ENCODE peak calls at places on chromosome 18, in nine cellular contexts. M, Q, U, X, K, H, C, A and D are unnamed samples.
A peak's percentile ranks its signal among the peaks of the same experiment; 100 is the strongest.

GRCh38 chr18:44736664-44737063 is 56.0 kb downstream of the SETBP1 start:
- DNase-seq in M (no peak), Q (peak; percentile 8), U (no peak), X (peak; percentile 51), K (no peak), H (no peak), C (no peak), A (no peak), D (no peak)

GRCh38 chr18:74550886-74551285 is 16.6 kb downstream of the CNDP1 start:
- DNase-seq in M (no peak), Q (no peak), U (no peak), X (no peak), K (no peak), H (no peak), C (peak; percentile 74), A (no peak), D (no peak)

GRCh38 chr18:79962835-79963657 is 1.4 kb upstream of the HSBP1L1 start:
- DNase-seq in M (no peak), Q (no peak), U (no peak), X (no peak), K (no peak), H (no peak), C (no peak), A (peak; percentile 29), D (no peak)

GRCh38 chr18:42053188-42053781 is 98.3 kb downstream of the PIK3C3 start:
- DNase-seq in M (peak; percentile 15), Q (peak; percentile 33), U (peak; percentile 62), X (peak; percentile 29), K (no peak), H (peak; percentile 33), C (peak; percentile 57), A (peak; percentile 38), D (peak; percentile 6)

GRCh38 chr18:56173542-56174220 is 464.7 kb downstream of the TXNL1 start:
- DNase-seq in M (no peak), Q (no peak), U (peak; percentile 40), X (no peak), K (no peak), H (no peak), C (no peak), A (no peak), D (no peak)

GRCh38 chr18:33440384-33441043 is at the start of gene CCDC178:
- DNase-seq in M (no peak), Q (no peak), U (peak; percentile 4), X (peak; percentile 19), K (no peak), H (peak; percentile 23), C (no peak), A (peak; percentile 79), D (peak; percentile 6)

GRCh38 chr18:77111449-77112160 is 21.0 kb downstream of the MBP start:
- DNase-seq in M (no peak), Q (no peak), U (no peak), X (no peak), K (no peak), H (no peak), C (no peak), A (no peak), D (no peak)

GRCh38 chr18:33805592-33805991 is 227.6 kb downstream of the ASXL3 start:
- DNase-seq in M (no peak), Q (no peak), U (no peak), X (no peak), K (no peak), H (no peak), C (no peak), A (no peak), D (no peak)

GRCh38 chr18:8368490-8369217 is 240.6 kb upstream of the RAB12 start:
- DNase-seq in M (no peak), Q (no peak), U (peak; percentile 49), X (no peak), K (no peak), H (no peak), C (no peak), A (no peak), D (no peak)

GRCh38 chr18:57910817-57911216 is 107.7 kb upstream of the ATP8B1 start:
- DNase-seq in M (no peak), Q (no peak), U (no peak), X (peak; percentile 45), K (no peak), H (no peak), C (no peak), A (no peak), D (no peak)

GRCh38 chr18:22164337-22165048 is 4.9 kb upstream of the GATA6 start:
- DNase-seq in M (no peak), Q (no peak), U (no peak), X (no peak), K (no peak), H (no peak), C (no peak), A (no peak), D (no peak)

GRCh38 chr18:29063346-29063745 is 886.4 kb upstream of the CDH2 start:
- DNase-seq in M (no peak), Q (no peak), U (peak; percentile 37), X (no peak), K (no peak), H (no peak), C (no peak), A (no peak), D (no peak)

GRCh38 chr18:23357992-23358594 is 95.0 kb upstream of the RIOK3 start:
- DNase-seq in M (no peak), Q (no peak), U (no peak), X (no peak), K (no peak), H (peak; percentile 84), C (peak; percentile 67), A (peak; percentile 77), D (no peak)

GRCh38 chr18:2326999-2327398 is 244.3 kb downstream of the METTL4 start:
- DNase-seq in M (no peak), Q (no peak), U (no peak), X (no peak), K (no peak), H (no peak), C (no peak), A (no peak), D (no peak)

GRCh38 chr18:12657849-12658829 is at the start of gene SPIRE1:
- DNase-seq in M (no peak), Q (peak; percentile 53), U (peak; percentile 52), X (peak; percentile 73), K (peak; percentile 83), H (peak; percentile 89), C (peak; percentile 82), A (peak; percentile 72), D (peak; percentile 67)
- TF ChIP-seq POLR2A in M (peak; percentile 47), Q (peak; percentile 59), U (no peak), X (no peak), K (no peak), H (no peak), C (peak; percentile 46), A (peak; percentile 36), D (peak; percentile 79)

DNA sequence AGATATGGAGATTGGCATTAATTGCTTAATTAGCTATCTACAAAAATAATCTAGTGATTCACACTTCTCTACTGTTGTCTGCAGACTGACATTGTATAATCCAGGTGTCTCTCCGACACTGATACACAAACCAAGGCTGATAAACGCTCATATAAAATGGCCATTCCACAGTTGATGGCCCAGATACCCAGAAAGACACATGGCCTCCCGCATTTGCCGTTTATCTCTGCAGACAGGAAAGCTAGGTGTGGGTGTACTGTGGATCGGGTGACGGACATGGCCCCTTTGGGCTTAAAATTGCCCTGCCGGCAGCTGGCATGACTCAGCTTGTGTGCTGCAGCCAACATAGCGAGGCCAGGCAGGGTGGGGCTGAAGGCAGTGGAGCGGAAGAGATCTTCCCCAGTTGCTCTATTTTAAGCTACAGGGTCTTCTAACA is 18.5 kb downstream of the PMAIP1 start:
- DNase-seq in M (peak; percentile 66), Q (peak; percentile 66), U (peak; percentile 61), X (peak; percentile 69), K (no peak), H (peak; percentile 44), C (peak; percentile 64), A (no peak), D (no peak)
- H3K27ac ChIP-seq in M (peak overlapping the region; percentile 90), Q (peak overlapping the region; percentile 73), U (no peak overlapping the region), X (peak overlapping the region; percentile 62), K (no peak overlapping the region), H (no peak overlapping the region), C (no peak overlapping the region), A (no peak overlapping the region), D (no peak overlapping the region)

GRCh38 chr18:48853588-48853987 is 97.2 kb downstream of the SMAD7 start:
- DNase-seq in M (no peak), Q (no peak), U (no peak), X (no peak), K (no peak), H (no peak), C (no peak), A (no peak), D (no peak)

GRCh38 chr18:48850891-48851302 is 99.9 kb downstream of the SMAD7 start:
- DNase-seq in M (no peak), Q (no peak), U (peak; percentile 54), X (peak; percentile 20), K (no peak), H (peak; percentile 69), C (no peak), A (peak; percentile 59), D (no peak)

GRCh38 chr18:48851563-48851962 is 99.2 kb downstream of the SMAD7 start:
- DNase-seq in M (no peak), Q (no peak), U (no peak), X (no peak), K (no peak), H (peak; percentile 82), C (no peak), A (no peak), D (no peak)

GRCh38 chr18:48852292-48852691 is 98.5 kb downstream of the SMAD7 start:
- DNase-seq in M (no peak), Q (no peak), U (peak; percentile 46), X (peak; percentile 25), K (no peak), H (no peak), C (no peak), A (no peak), D (no peak)

DNA sequence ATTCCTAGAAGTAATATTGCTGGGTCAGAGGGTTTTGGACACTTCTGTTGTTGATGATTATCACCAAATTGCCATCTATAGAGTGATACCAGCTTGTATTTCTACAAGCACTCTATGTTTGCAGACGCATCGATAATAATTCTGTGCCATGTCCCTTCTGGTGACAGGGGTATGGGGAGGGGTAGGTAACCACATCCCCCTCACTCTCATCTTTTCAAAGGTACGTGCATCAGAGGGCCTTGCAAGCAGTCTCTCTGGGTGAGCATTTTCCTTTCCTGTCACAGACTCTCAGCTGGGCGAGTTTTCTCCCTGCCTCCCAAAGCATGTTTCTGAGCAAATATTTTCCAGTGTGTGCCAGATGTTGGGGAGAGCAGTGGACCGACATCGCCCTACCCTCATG is 98.0 kb downstream of the SMAD7 start:
- DNase-seq in M (no peak), Q (no peak), U (no peak), X (no peak), K (no peak), H (no peak), C (no peak), A (no peak), D (no peak)
- H3K4me1 ChIP-seq in M (peaks cover 3% of the 10 kb centered on the region), Q (peaks cover 21% of the 10 kb centered on the region), U (peaks cover 7% of the 10 kb centered on the region), X (peaks cover 28% of the 10 kb centered on the region), K (peaks cover 17% of the 10 kb centered on the region), H (peaks cover 60% of the 10 kb centered on the region), C (no peaks in the 10 kb centered on the region), A (peaks cover 20% of the 10 kb centered on the region), D (no peaks in the 10 kb centered on the region)

DNA sequence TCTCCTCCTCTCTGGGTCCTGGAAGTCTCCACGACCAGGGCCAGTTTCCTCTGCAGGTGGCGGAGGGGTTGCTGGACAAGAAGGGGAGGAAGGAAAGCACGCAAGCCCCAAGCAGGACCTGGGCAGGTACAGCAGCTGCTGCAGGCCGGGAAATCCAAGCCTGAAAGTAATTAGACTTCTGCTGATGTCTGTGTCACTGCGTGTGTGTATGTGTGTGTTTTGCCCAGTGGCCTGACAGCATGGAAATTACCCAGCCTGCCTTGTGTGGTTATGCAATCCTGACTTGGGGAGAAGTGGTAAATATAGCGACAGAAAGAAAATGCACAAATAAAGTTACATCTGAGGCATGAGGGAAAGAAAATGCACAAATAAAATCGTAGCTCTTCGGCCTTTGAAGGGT is 121.8 kb upstream of the ZBTB14 start:
- DNase-seq in M (no peak), Q (no peak), U (peak; percentile 33), X (no peak), K (no peak), H (peak; percentile 33), C (no peak), A (no peak), D (no peak)
- TF ChIP-seq POLR2A in M (no peak), Q (no peak), U (no peak), X (no peak), K (no peak), H (no peak), C (peak; percentile 17), A (no peak), D (no peak)